ENCODE peak calls at places on chromosomes 3 and 15, in six cellular contexts. B is GM03348; C is activated CD4-positive, alpha-beta T cell treated with anti-CD3 and anti-CD28 coated beads, Interleukin-2, amount 50 U/mL, for 4 hours; I is A172; E is MCF 10A; J is neural crest cell. G is an unnamed sample.

GRCh38 chr3:154384504-154384903 is 45.5 kb downstream of the GPR149 start:
- DNase-seq in B (no peak), C (no peak), I (no peak), E (no peak), J (no peak), G (peak; percentile 8)

GRCh38 chr3:13637311-13637891 is 88.5 kb downstream of the FBLN2 start:
- DNase-seq in B (no peak), C (no peak), I (no peak), E (no peak), J (no peak), G (no peak)

GRCh38 chr3:85589145-85589544 is 630.4 kb downstream of the CADM2 start:
- DNase-seq in B (peak; percentile 11), C (no peak), I (no peak), E (no peak), J (no peak), G (peak; percentile 63)

GRCh38 chr3:31918179-31919165 is 62.6 kb downstream of the OSBPL10 start:
- DNase-seq in B (no peak), C (no peak), I (no peak), E (no peak), J (no peak), G (no peak)

GRCh38 chr15:55394694-55395093 is 13.5 kb downstream of the CCPG1 start:
- DNase-seq in B (no peak), C (no peak), I (no peak), E (no peak), J (no peak), G (peak; percentile 63)

GRCh38 chr15:84725001-84725491 is 9.1 kb upstream of the SEC11A start:
- DNase-seq in B (peak; percentile 70), C (no peak), I (peak; percentile 68), E (no peak), J (no peak), G (no peak)

GRCh38 chr15:51195459-51195858 is 100.8 kb upstream of the TNFAIP8L3 start:
- DNase-seq in B (no peak), C (no peak), I (no peak), E (no peak), J (no peak), G (peak; percentile 40)

GRCh38 chr15:90071220-90071807 is 31.0 kb downstream of the IDH2 start:
- DNase-seq in B (peak; percentile 88), C (peak; percentile 74), I (peak; percentile 49), E (peak; percentile 85), J (peak; percentile 66), G (peak; percentile 80)

GRCh38 chr3:13014755-13015285 is 58.4 kb downstream of the IQSEC1 start:
- DNase-seq in B (no peak), C (no peak), I (no peak), E (no peak), J (no peak), G (no peak)

GRCh38 chr15:69303337-69304175 is 4.8 kb downstream of the PAQR5 start:
- DNase-seq in B (no peak), C (no peak), I (no peak), E (peak; percentile 40), J (no peak), G (no peak)

GRCh38 chr3:132974086-132974485 is 64.1 kb upstream of the TMEM108 start:
- DNase-seq in B (no peak), C (no peak), I (no peak), E (no peak), J (no peak), G (no peak)

GRCh38 chr3:101123084-101123483 is 129.9 kb upstream of the ABI3BP start:
- DNase-seq in B (no peak), C (no peak), I (no peak), E (no peak), J (no peak), G (no peak)

GRCh38 chr15:70475921-70476320 is 287.4 kb downstream of the UACA start:
- DNase-seq in B (no peak), C (no peak), I (no peak), E (no peak), J (no peak), G (no peak)

GRCh38 chr3:51083490-51083889 is 301.6 kb upstream of the MANF start:
- DNase-seq in B (no peak), C (no peak), I (no peak), E (no peak), J (no peak), G (no peak)

G was measured in fibroblast of gingiva.